ENCODE peak calls at places on chromosomes 1 and 21, in seven cellular contexts. H, R, U, G, E, X and T are unnamed samples.

GRCh38 chr1:44642925-44643324 is 31.4 kb downstream of the TMEM53 start:
- DNase-seq in H (no peak), R (no peak), U (no peak), G (no peak), E (no peak), X (no peak), T (no peak)

GRCh38 chr1:229196404-229197224 is 74.3 kb upstream of the RAB4A start:
- DNase-seq in H (no peak), R (no peak), U (no peak), G (no peak), E (no peak), X (no peak), T (no peak)

GRCh38 chr21:33734326-33734725 is 92.0 kb downstream of the ITSN1 start:
- DNase-seq in H (no peak), R (no peak), U (no peak), G (no peak), E (no peak), X (peak), T (no peak)

GRCh38 chr1:229863651-229864545 is 203.1 kb upstream of the GALNT2 start:
- DNase-seq in H (no peak), R (no peak), U (peak), G (no peak), E (no peak), X (no peak), T (no peak)

GRCh38 chr1:109281680-109282496 is 1.1 kb downstream of the PSRC1 start:
- DNase-seq in H (no peak), R (no peak), U (no peak), G (no peak), E (no peak), X (no peak), T (no peak)

GRCh38 chr1:42379794-42380616 is 587 bp upstream of the RIMKLA start:
- DNase-seq in H (peak), R (peak), U (no peak), G (no peak), E (peak), X (no peak), T (no peak)

GRCh38 chr1:117370071-117370470 is 2.8 kb downstream of the MAN1A2 start:
- DNase-seq in H (no peak), R (no peak), U (no peak), G (no peak), E (no peak), X (no peak), T (no peak)

GRCh38 chr1:101996830-101997485 is at the start of gene OLFM3:
- DNase-seq in H (peak), R (peak), U (no peak), G (no peak), E (no peak), X (no peak), T (no peak)

GRCh38 chr1:111733996-111734369 is 5.2 kb downstream of the INKA2 start:
- DNase-seq in H (no peak), R (peak), U (no peak), G (no peak), E (no peak), X (no peak), T (no peak)

GRCh38 chr1:204302769-204303168 is 57.0 kb downstream of the PLEKHA6 start:
- DNase-seq in H (no peak), R (no peak), U (no peak), G (no peak), E (no peak), X (no peak), T (no peak)

GRCh38 chr1:19430121-19431068 is 54.9 kb downstream of the CAPZB start:
- DNase-seq in H (no peak), R (no peak), U (no peak), G (no peak), E (peak), X (no peak), T (no peak)

GRCh38 chr1:112618114-112618720 is 724 bp downstream of the ST7L start:
- DNase-seq in H (peak), R (no peak), U (no peak), G (peak), E (no peak), X (no peak), T (no peak)

GRCh38 chr1:10530756-10531155 is 56.0 kb downstream of the PEX14 start:
- DNase-seq in H (peak), R (no peak), U (no peak), G (no peak), E (no peak), X (no peak), T (no peak)

GRCh38 chr1:10529096-10529495 is 54.3 kb downstream of the PEX14 start:
- DNase-seq in H (no peak), R (no peak), U (no peak), G (no peak), E (no peak), X (no peak), T (no peak)

GRCh38 chr1:10528066-10529014 is 53.6 kb downstream of the PEX14 start:
- DNase-seq in H (peak), R (no peak), U (peak), G (no peak), E (peak), X (peak), T (no peak)

GRCh38 chr1:10529772-10530171 is 55.0 kb downstream of the PEX14 start:
- DNase-seq in H (no peak), R (peak), U (no peak), G (no peak), E (no peak), X (no peak), T (no peak)

DNA sequence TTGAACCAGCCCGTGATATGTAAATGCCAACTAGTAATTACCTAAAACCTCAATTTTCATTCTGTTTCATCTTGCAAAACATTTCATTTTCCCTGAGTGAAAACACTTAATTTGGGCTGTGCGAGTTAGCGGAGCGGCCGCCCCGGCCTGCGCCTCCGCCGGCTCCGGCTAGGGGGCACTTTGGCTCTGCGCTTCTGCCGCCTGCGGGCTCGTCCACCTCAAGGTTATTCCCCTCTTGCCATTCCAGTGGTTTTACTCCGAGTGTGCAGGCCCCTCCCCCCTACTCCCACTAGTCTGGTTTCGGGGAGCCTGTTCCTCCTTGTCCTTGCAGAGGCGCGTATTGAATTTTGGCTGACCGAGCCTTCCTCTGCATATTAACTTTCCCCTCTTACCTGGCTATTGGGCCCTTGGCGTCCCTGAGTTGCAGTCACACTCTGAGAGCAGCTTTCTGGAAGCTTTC is 55.6 kb downstream of the PEX14 start:
- DNase-seq in H (peak), R (peak), U (peak), G (no peak), E (no peak), X (no peak), T (no peak)
- H3K27ac ChIP-seq in H (peak), R (no peak), U (peak), G (no peak), E (peak), X (peak), T (no peak)

DNA sequence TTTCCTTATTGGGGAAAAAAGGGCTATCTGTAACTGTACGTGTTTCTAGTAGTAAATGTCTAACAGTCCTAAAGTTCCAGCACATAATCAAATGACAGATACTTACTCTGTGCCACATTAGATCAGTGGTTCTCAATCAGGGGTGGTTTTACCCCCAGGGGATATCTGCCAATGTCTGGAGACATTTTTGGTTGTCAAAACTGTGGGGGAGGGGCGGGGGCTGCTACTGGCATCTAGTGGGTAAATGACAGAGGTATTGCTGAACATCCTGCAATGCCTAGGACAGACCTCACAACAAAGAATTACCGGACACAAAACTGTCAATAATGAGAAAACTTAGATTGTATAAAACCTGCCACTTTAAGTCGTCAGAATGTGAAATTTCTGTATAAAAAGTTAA is 33.4 kb upstream of the PTPRC start:
- DNase-seq in H (no peak), R (no peak), U (no peak), G (no peak), E (no peak), X (no peak), T (no peak)
- H3K27ac ChIP-seq in H (no peak), R (no peak), U (no peak), G (no peak), E (no peak), X (no peak), T (no peak)

GRCh38 chr1:2234762-2235113 is 6.6 kb downstream of the SKI start:
- DNase-seq in H (no peak), R (no peak), U (peak), G (no peak), E (no peak), X (no peak), T (no peak)

GRCh38 chr1:2233468-2233867 is 5.3 kb downstream of the SKI start:
- DNase-seq in H (no peak), R (peak), U (no peak), G (no peak), E (no peak), X (no peak), T (no peak)

GRCh38 chr1:2236695-2237677 is 8.9 kb downstream of the SKI start:
- DNase-seq in H (no peak), R (peak), U (peak), G (no peak), E (no peak), X (no peak), T (no peak)

GRCh38 chr1:2233997-2234761 is 6.1 kb downstream of the SKI start:
- DNase-seq in H (peak), R (peak), U (peak), G (peak), E (no peak), X (peak), T (peak)

DNA sequence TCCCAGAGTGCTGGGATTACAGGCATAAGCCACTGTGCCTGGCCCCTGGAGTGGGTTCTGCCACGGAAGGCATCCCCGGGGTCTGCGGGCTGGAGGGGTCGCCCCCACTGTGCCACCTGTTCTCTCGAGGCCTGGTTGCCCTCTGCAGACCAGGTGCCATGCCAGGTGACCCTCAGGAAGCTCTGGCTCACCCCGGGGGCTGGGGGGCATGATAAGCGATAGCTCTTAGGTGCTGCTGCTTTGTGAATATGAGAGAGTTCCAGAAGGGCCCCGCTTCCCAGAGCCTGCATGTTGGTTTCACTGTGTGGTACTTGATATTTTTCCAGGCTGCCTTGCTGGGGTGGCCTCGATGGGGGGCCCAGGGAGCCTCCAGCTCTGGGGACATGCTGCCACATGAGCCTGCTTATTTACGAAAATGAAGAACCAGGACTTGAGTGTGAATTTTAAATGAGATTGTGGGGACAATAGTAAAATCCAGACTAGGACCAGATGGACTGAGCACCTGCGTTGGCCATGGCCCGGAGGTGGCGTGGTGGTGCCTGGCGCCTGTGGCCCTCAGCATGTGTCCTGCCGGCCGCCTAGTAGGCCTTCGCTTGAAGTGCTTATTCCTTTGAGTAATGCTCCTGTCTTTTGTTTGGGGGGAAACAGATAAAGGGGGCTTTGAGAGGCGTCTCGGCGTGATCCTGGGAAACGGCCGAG is 7.3 kb downstream of the SKI start:
- DNase-seq in H (no peak), R (peak), U (no peak), G (no peak), E (no peak), X (no peak), T (no peak)
- H3K27ac ChIP-seq in H (peak), R (no peak), U (peak), G (peak), E (peak), X (peak), T (peak)

GRCh38 chr1:28439320-28439719 is 66.5 kb upstream of the RCC1 start:
- DNase-seq in H (no peak), R (no peak), U (no peak), G (no peak), E (no peak), X (no peak), T (no peak)

GRCh38 chr1:28436211-28436769 is 66.8 kb downstream of the PHACTR4 start:
- DNase-seq in H (no peak), R (no peak), U (no peak), G (no peak), E (no peak), X (no peak), T (no peak)

GRCh38 chr1:28437260-28437923 is 67.9 kb downstream of the PHACTR4 start:
- DNase-seq in H (peak), R (no peak), U (no peak), G (no peak), E (no peak), X (no peak), T (no peak)

GRCh38 chr1:28441674-28442073 is 64.2 kb upstream of the RCC1 start:
- DNase-seq in H (peak), R (no peak), U (no peak), G (no peak), E (no peak), X (no peak), T (no peak)

DNA sequence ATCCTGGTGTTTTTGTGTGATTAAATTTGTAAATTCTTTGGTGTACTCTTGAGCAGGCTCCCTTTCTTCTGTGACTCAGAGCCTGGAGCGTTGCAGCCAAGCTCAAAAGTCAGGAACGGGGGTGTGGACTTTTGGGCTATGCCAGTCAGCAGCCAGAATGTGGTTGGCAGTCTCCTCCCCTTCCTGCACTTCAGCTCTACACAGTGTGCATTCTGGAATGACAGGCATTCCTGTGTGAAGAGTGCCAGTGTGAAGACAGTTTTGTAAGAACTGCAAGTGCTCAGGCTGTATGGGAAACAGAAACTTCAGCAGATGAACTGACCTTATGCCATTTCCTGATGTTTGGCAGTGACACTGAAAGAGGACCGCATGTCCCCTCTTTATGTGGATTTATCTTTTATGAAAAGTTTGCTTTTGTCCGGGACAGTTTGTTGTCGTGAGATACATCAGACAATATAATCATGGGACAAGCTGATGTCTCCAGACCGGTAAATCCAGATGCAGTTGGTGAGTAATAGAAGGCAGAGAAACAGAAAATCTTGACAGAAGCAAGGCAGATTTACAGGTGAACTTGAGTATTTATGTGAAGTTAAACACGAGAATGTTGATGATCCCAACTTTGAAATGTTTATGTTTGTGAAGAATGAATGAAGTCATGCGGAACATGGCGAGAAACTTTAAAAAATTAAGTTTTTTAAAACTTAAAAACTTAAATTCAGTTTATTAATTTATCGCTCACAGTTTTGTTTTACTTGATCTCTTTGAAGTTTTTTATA is 67.7 kb upstream of the RCC1 start:
- DNase-seq in H (peak), R (peak), U (peak), G (no peak), E (peak), X (peak), T (no peak)
- H3K27ac ChIP-seq in H (peak), R (no peak), U (peak), G (no peak), E (peak), X (peak), T (no peak)

GRCh38 chr21:44304041-44304738 is 4.3 kb downstream of the PFKL start:
- DNase-seq in H (no peak), R (no peak), U (no peak), G (no peak), E (no peak), X (no peak), T (peak)
- H3K27ac ChIP-seq in H (no peak), R (no peak), U (peak), G (no peak), E (no peak), X (no peak), T (peak)

GRCh38 chr1:224733021-224733911 is 117.1 kb downstream of the CNIH3 start:
- DNase-seq in H (peak), R (no peak), U (no peak), G (no peak), E (no peak), X (no peak), T (no peak)

GRCh38 chr1:224731633-224732032 is 115.5 kb downstream of the CNIH3 start:
- DNase-seq in H (no peak), R (no peak), U (no peak), G (no peak), E (no peak), X (no peak), T (no peak)

GRCh38 chr1:224734261-224734935 is 118.3 kb downstream of the CNIH3 start:
- DNase-seq in H (no peak), R (peak), U (no peak), G (no peak), E (peak), X (no peak), T (no peak)

GRCh38 chr1:224730950-224731349 is 114.8 kb downstream of the CNIH3 start:
- DNase-seq in H (no peak), R (no peak), U (no peak), G (no peak), E (no peak), X (no peak), T (no peak)

GRCh38 chr1:224732367-224733006 is 116.4 kb downstream of the CNIH3 start:
- DNase-seq in H (no peak), R (no peak), U (no peak), G (no peak), E (no peak), X (no peak), T (no peak)
- H3K27ac ChIP-seq in H (no peak), R (no peak), U (peak), G (no peak), E (no peak), X (no peak), T (no peak)

DNA sequence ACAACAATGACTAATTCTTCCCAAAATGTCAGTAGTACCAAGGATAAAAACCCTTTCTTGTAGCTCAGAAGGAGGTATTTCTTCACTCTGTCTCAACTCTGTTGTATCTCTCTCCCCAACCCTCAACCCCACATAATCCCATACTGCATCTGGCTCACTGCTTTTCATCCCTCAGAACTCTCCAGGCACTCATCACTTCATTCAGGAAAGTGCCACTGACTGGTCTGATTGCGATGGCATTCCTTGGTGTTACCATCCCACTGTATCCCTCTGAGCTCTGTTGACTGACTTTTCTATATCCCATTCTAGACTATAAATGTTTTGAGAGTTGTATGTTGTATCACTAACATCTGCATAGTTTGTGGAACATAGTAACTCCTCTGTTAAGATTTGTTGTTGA is 483.5 kb upstream of the ADGRL2 start:
- DNase-seq in H (no peak), R (no peak), U (no peak), G (no peak), E (no peak), X (no peak), T (no peak)
- H3K27ac ChIP-seq in H (no peak), R (no peak), U (no peak), G (no peak), E (no peak), X (no peak), T (no peak)

DNA sequence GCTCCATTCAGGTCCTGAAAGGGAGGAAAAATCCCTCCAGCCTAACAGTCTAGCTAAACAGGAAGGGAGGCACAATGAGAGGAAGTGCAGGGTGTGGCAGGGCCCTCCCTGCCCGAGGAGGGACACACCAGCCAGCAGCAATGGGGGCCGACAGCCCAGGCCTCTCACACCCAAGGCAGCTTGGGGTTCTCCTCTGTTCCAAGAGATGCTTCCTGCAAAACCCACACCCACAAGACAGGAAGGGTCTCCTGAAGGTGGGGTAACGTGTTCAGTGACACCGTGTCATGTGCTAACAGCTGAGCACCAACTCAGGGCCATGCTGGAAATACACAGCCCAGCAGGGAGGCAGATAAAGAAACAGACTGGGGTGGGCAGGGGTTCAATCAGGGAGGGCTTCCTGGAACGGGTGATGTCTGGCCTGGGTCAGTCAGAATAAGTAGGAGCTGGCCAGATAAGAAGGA is 10.2 kb downstream of the ECE1 start:
- DNase-seq in H (no peak), R (no peak), U (peak), G (peak), E (no peak), X (no peak), T (no peak)
- H3K27ac ChIP-seq in H (peak), R (no peak), U (peak), G (no peak), E (peak), X (peak), T (no peak)